ENCODE peak calls at places on chromosomes 1 and 21, in four cellular contexts. F is NAMALWA, V is choroid plexus epithelial cell, J is T-helper 9 cell. A is an unnamed sample.

GRCh38 chr1:97796716-97797115 is 124.1 kb downstream of the DPYD start:
- DNase-seq in F (no peak), V (peak; percentile 55), J (no peak), A (peak; percentile 18)

GRCh38 chr1:59605184-59605583 is 209.6 kb upstream of the HOOK1 start:
- DNase-seq in F (no peak), V (no peak), J (no peak), A (no peak)

GRCh38 chr1:150696590-150696989 is 364 bp downstream of the GOLPH3L start:
- DNase-seq in F (no peak), V (no peak), J (no peak), A (peak; percentile 13)

GRCh38 chr1:43285269-43285986 is at the start of gene C1orf210:
- DNase-seq in F (no peak), V (no peak), J (no peak), A (no peak)

GRCh38 chr1:25700124-25700523 is 83.5 kb downstream of the MAN1C1 start:
- DNase-seq in F (no peak), V (peak; percentile 53), J (no peak), A (peak; percentile 60)

GRCh38 chr1:226064168-226064815 is 1.8 kb downstream of the H3-3A start:
- DNase-seq in F (peak; percentile 59), V (peak; percentile 18), J (no peak), A (peak; percentile 44)

GRCh38 chr1:181858135-181858534 is 203.4 kb downstream of the ZNF648 start:
- DNase-seq in F (no peak), V (no peak), J (no peak), A (no peak)

GRCh38 chr1:46342084-46342656 is 1.6 kb downstream of the NSUN4 start:
- DNase-seq in F (peak; percentile 69), V (peak; percentile 79), J (no peak), A (peak; percentile 44)

GRCh38 chr1:218164111-218164929 is 120.8 kb upstream of the RRP15 start:
- DNase-seq in F (no peak), V (peak; percentile 24), J (no peak), A (peak; percentile 19)

GRCh38 chr1:246497331-246497915 is 9.7 kb downstream of the SMYD3 start:
- DNase-seq in F (peak; percentile 89), V (peak; percentile 90), J (no peak), A (peak; percentile 90)

GRCh38 chr1:29439615-29440014 is 203.3 kb downstream of the PTPRU start:
- DNase-seq in F (no peak), V (no peak), J (no peak), A (no peak)

GRCh38 chr1:43893020-43893419 is 40.6 kb upstream of the ARTN start:
- DNase-seq in F (no peak), V (peak; percentile 11), J (no peak), A (peak; percentile 22)

GRCh38 chr1:210754931-210755670 is 378.8 kb downstream of the KCNH1 start:
- DNase-seq in F (no peak), V (no peak), J (no peak), A (no peak)

GRCh38 chr1:164863056-164863455 is 304.1 kb downstream of the PBX1 start:
- DNase-seq in F (no peak), V (no peak), J (no peak), A (no peak)

GRCh38 chr1:157505481-157506272 is 46.6 kb downstream of the FCRL5 start:
- DNase-seq in F (peak; percentile 90), V (peak; percentile 78), J (no peak), A (peak; percentile 70)

GRCh38 chr1:114353233-114353632 is 157.8 kb downstream of the TRIM33 start:
- DNase-seq in F (no peak), V (peak; percentile 88), J (no peak), A (peak; percentile 90)

GRCh38 chr1:1338278-1338677 is 7.2 kb downstream of the TAS1R3 start:
- DNase-seq in F (no peak), V (no peak), J (no peak), A (no peak)

GRCh38 chr21:42636535-42636914 is 16.9 kb upstream of the PDE9A start:
- DNase-seq in F (no peak), V (peak; percentile 73), J (no peak), A (peak; percentile 86)

GRCh38 chr1:48405940-48406339 is 66.1 kb downstream of the SPATA6 start:
- DNase-seq in F (no peak), V (no peak), J (no peak), A (no peak)

GRCh38 chr1:101846820-101847219 is 149.9 kb downstream of the OLFM3 start:
- DNase-seq in F (no peak), V (no peak), J (no peak), A (no peak)

GRCh38 chr1:59866459-59866858 is 51.7 kb downstream of the HOOK1 start:
- DNase-seq in F (no peak), V (no peak), J (no peak), A (no peak)

GRCh38 chr1:56934400-56935080 is 31.3 kb downstream of the C8B start:
- DNase-seq in F (no peak), V (peak; percentile 25), J (no peak), A (peak; percentile 73)

GRCh38 chr1:40708750-40709099 is 17.2 kb downstream of the NFYC start:
- DNase-seq in F (peak; percentile 94), V (peak; percentile 95), J (no peak), A (peak; percentile 96)

GRCh38 chr1:100277866-100278265 is 11.8 kb downstream of the RTCA start:
- DNase-seq in F (peak; percentile 63), V (no peak), J (no peak), A (peak; percentile 10)

GRCh38 chr1:2821970-2822620 is 20.6 kb upstream of the TTC34 start:
- DNase-seq in F (peak; percentile 23), V (peak; percentile 1), J (peak; percentile 23), A (no peak)

GRCh38 chr1:20439282-20439681 is 46.7 kb downstream of the CAMK2N1 start:
- DNase-seq in F (peak; percentile 17), V (peak; percentile 58), J (no peak), A (peak; percentile 49)

GRCh38 chr21:27339902-27340301 is 373.0 kb upstream of the ADAMTS5 start:
- DNase-seq in F (no peak), V (peak; percentile 18), J (no peak), A (no peak)

GRCh38 chr21:16530656-16531055 is 800.9 kb downstream of the USP25 start:
- DNase-seq in F (no peak), V (no peak), J (no peak), A (no peak)

GRCh38 chr1:69305621-69306020 is 262.1 kb upstream of the LRRC7 start:
- DNase-seq in F (peak; percentile 66), V (no peak), J (no peak), A (no peak)

GRCh38 chr1:22662318-22662717 is 9.3 kb downstream of the C1QB start:
- DNase-seq in F (peak; percentile 96), V (peak; percentile 23), J (no peak), A (peak; percentile 2)

GRCh38 chr1:160284220-160284781 is 632 bp downstream of the PEX19 start:
- DNase-seq in F (peak; percentile 64), V (peak; percentile 87), J (no peak), A (peak; percentile 79)

GRCh38 chr1:192830596-192831241 is 21.9 kb downstream of the RGS2 start:
- DNase-seq in F (no peak), V (no peak), J (no peak), A (no peak)

GRCh38 chr1:61424382-61424781 is 300.6 kb downstream of the TM2D1 start:
- DNase-seq in F (no peak), V (no peak), J (no peak), A (no peak)

GRCh38 chr1:13570924-13571323 is 12.7 kb upstream of the PDPN start:
- DNase-seq in F (peak; percentile 51), V (peak; percentile 12), J (no peak), A (no peak)

GRCh38 chr1:176051902-176052518 is 155.1 kb downstream of the COP1 start:
- DNase-seq in F (no peak), V (peak; percentile 30), J (no peak), A (peak; percentile 7)

GRCh38 chr1:230798491-230798890 is 51.3 kb downstream of the CAPN9 start:
- DNase-seq in F (no peak), V (no peak), J (no peak), A (no peak)

A was measured in cardiac fibroblast.